ENCODE peak calls at places on chromosomes 11 and 22, in five cellular contexts. One of them, this sample, is unnamed.

GRCh38 chr11:44036811-44037657 is 10.7 kb upstream of the ACCSL start:
- DNase-seq in K562: peak
- DNase-seq in HepG2: peak
- DNase-seq in SK-N-SH: peak
- DNase-seq in GM12878: peak
- DNase-seq in this sample: peak

GRCh38 chr11:112297248-112297866 is 36.7 kb upstream of the PLET1 start:
- DNase-seq in K562: no peak
- DNase-seq in HepG2: no peak
- DNase-seq in SK-N-SH: no peak
- DNase-seq in GM12878: no peak
- DNase-seq in this sample: no peak

GRCh38 chr11:122853971-122854446 is 15.7 kb downstream of the CRTAM start:
- DNase-seq in K562: peak
- DNase-seq in HepG2: peak
- DNase-seq in SK-N-SH: peak
- DNase-seq in GM12878: no peak
- DNase-seq in this sample: peak

GRCh38 chr11:86551286-86551685 is 121.1 kb downstream of the ME3 start:
- DNase-seq in K562: no peak
- DNase-seq in HepG2: peak
- DNase-seq in SK-N-SH: no peak
- DNase-seq in GM12878: peak
- DNase-seq in this sample: no peak

GRCh38 chr11:59263225-59263894 is 50.6 kb upstream of the MPEG1 start:
- DNase-seq in K562: no peak
- DNase-seq in HepG2: peak
- DNase-seq in SK-N-SH: no peak
- DNase-seq in GM12878: no peak
- DNase-seq in this sample: no peak

GRCh38 chr22:42868751-42869251 is 11.7 kb upstream of the ARFGAP3 start:
- DNase-seq in K562: no peak
- DNase-seq in HepG2: no peak
- DNase-seq in SK-N-SH: no peak
- DNase-seq in GM12878: no peak
- DNase-seq in this sample: no peak

GRCh38 chr22:37180531-37181231 is 7.4 kb downstream of the C1QTNF6 start:
- DNase-seq in K562: no peak
- DNase-seq in HepG2: no peak
- DNase-seq in SK-N-SH: no peak
- DNase-seq in GM12878: no peak
- DNase-seq in this sample: no peak

GRCh38 chr11:94776351-94777321 is 8.5 kb downstream of the AMOTL1 start:
- DNase-seq in K562: no peak
- DNase-seq in HepG2: no peak
- DNase-seq in SK-N-SH: no peak
- DNase-seq in GM12878: no peak
- DNase-seq in this sample: no peak

GRCh38 chr22:36938028-36938425 is 24.6 kb downstream of the CSF2RB start:
- DNase-seq in K562: no peak
- DNase-seq in HepG2: no peak
- DNase-seq in SK-N-SH: no peak
- DNase-seq in GM12878: no peak
- DNase-seq in this sample: no peak

GRCh38 chr11:12223771-12224536 is 113.6 kb downstream of the MICAL2 start:
- DNase-seq in K562: no peak
- DNase-seq in HepG2: no peak
- DNase-seq in SK-N-SH: no peak
- DNase-seq in GM12878: no peak
- DNase-seq in this sample: no peak

GRCh38 chr11:69497221-69497787 is 15.8 kb downstream of the LINC01488 start:
- DNase-seq in K562: no peak
- DNase-seq in HepG2: peak
- DNase-seq in SK-N-SH: no peak
- DNase-seq in GM12878: no peak
- DNase-seq in this sample: no peak
- TF ChIP-seq FOXM1 in K562: no peak
- TF ChIP-seq FOXM1 in HepG2: no peak
- TF ChIP-seq FOXM1 in SK-N-SH: peak
- TF ChIP-seq FOXM1 in GM12878: no peak
- TF ChIP-seq FOXM1 in this sample: no peak

GRCh38 chr11:67365756-67366384 is 7.5 kb downstream of the CLCF1 start:
- DNase-seq in K562: no peak
- DNase-seq in HepG2: no peak
- DNase-seq in SK-N-SH: no peak
- DNase-seq in GM12878: no peak
- DNase-seq in this sample: no peak

GRCh38 chr11:67368621-67369020 is 4.8 kb downstream of the CLCF1 start:
- DNase-seq in K562: no peak
- DNase-seq in HepG2: no peak
- DNase-seq in SK-N-SH: no peak
- DNase-seq in GM12878: no peak
- DNase-seq in this sample: no peak

GRCh38 chr11:67367836-67368227 is 5.6 kb downstream of the CLCF1 start:
- DNase-seq in K562: no peak
- DNase-seq in HepG2: no peak
- DNase-seq in SK-N-SH: no peak
- DNase-seq in GM12878: no peak
- DNase-seq in this sample: no peak

GRCh38 chr11:67366546-67366945 is 6.9 kb downstream of the CLCF1 start:
- DNase-seq in K562: no peak
- DNase-seq in HepG2: no peak
- DNase-seq in SK-N-SH: no peak
- DNase-seq in GM12878: no peak
- DNase-seq in this sample: no peak

DNA sequence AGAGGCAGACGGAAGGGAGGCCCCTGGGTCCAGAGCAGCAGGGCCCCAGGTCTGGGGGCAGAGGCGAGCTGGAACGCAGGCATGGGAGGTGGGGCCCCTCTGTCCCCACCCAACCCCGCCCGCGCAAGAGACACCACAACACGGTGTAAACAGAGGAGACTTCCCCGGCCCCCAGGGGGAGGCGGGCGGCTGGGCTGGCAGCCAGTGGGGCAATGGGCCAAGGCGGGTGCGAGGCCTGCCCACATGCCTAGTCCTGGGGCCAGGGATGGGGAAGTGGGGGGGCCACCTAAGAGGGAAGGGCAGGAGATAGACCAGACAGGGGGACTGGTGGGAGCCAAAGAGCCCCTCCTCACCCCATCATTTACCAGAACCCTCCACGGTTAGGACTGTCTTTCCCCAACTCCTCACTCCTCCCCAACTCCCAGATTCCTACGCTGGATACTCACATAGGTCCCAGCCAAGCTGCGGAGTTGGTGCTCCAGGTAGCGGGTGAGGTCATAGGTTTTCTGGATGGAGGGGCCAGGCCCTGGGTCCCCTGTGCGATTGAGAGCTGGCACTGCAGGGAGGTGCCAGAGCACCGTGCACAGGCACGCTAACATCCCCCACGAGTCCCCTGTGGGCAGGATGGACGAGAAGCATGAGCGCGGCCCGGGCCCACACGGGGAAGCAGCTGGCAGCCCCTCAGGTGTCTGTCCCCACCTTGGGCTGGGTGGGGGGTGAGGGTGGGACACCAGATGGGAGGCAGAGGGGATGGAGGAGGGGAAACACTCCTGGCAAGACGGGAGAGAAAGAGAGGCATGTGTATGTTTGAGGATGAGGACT is 6.2 kb downstream of the CLCF1 start:
- DNase-seq in K562: peak
- DNase-seq in HepG2: no peak
- DNase-seq in SK-N-SH: no peak
- DNase-seq in GM12878: no peak
- DNase-seq in this sample: no peak
- TF ChIP-seq FOXM1 in K562: no peak
- TF ChIP-seq FOXM1 in HepG2: no peak
- TF ChIP-seq FOXM1 in SK-N-SH: no peak
- TF ChIP-seq FOXM1 in GM12878: no peak
- TF ChIP-seq FOXM1 in this sample: no peak

GRCh38 chr22:44462246-44463015 is 35.6 kb downstream of the RTL6 start:
- DNase-seq in K562: no peak
- DNase-seq in HepG2: no peak
- DNase-seq in SK-N-SH: no peak
- DNase-seq in GM12878: no peak
- DNase-seq in this sample: no peak

GRCh38 chr22:44463151-44463550 is 34.9 kb downstream of the RTL6 start:
- DNase-seq in K562: no peak
- DNase-seq in HepG2: no peak
- DNase-seq in SK-N-SH: no peak
- DNase-seq in GM12878: no peak
- DNase-seq in this sample: no peak

GRCh38 chr22:44461614-44462013 is 36.4 kb downstream of the RTL6 start:
- DNase-seq in K562: no peak
- DNase-seq in HepG2: no peak
- DNase-seq in SK-N-SH: no peak
- DNase-seq in GM12878: no peak
- DNase-seq in this sample: no peak

GRCh38 chr22:44465563-44465962 is 32.5 kb downstream of the RTL6 start:
- DNase-seq in K562: no peak
- DNase-seq in HepG2: no peak
- DNase-seq in SK-N-SH: no peak
- DNase-seq in GM12878: no peak
- DNase-seq in this sample: no peak

DNA sequence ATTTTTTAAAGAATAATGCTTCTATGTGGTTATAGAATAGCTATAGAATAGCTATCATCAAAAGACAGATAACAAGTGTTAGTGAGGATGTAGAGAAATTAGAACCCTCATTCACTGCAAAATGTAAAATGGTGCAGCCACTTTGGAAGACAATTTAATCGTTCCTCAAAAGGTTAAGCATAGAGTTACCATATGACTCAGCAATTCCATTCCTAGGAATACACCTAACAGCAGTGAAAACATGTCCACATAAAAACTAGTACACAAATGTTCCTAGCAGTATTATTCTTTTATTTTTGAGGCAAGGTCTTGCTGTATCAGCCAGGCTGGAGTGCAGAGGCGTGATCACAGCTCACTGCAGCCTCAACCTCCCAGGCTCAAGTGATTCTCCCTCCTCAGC is 34.0 kb downstream of the RTL6 start:
- DNase-seq in K562: no peak
- DNase-seq in HepG2: no peak
- DNase-seq in SK-N-SH: no peak
- DNase-seq in GM12878: no peak
- DNase-seq in this sample: no peak
- TF ChIP-seq FOXM1 in K562: no peak
- TF ChIP-seq FOXM1 in HepG2: no peak
- TF ChIP-seq FOXM1 in SK-N-SH: no peak
- TF ChIP-seq FOXM1 in GM12878: no peak
- TF ChIP-seq FOXM1 in this sample: no peak

GRCh38 chr11:16814410-16815046 is 76.1 kb downstream of the C11orf58 start:
- DNase-seq in K562: no peak
- DNase-seq in HepG2: no peak
- DNase-seq in SK-N-SH: no peak
- DNase-seq in GM12878: no peak
- DNase-seq in this sample: no peak

GRCh38 chr11:16815047-16815767 is 76.8 kb downstream of the C11orf58 start:
- DNase-seq in K562: peak
- DNase-seq in HepG2: no peak
- DNase-seq in SK-N-SH: no peak
- DNase-seq in GM12878: no peak
- DNase-seq in this sample: no peak

GRCh38 chr11:16817321-16817720 is 78.9 kb downstream of the C11orf58 start:
- DNase-seq in K562: no peak
- DNase-seq in HepG2: no peak
- DNase-seq in SK-N-SH: no peak
- DNase-seq in GM12878: no peak
- DNase-seq in this sample: no peak

GRCh38 chr11:16818284-16818683 is 79.8 kb downstream of the C11orf58 start:
- DNase-seq in K562: no peak
- DNase-seq in HepG2: peak
- DNase-seq in SK-N-SH: no peak
- DNase-seq in GM12878: no peak
- DNase-seq in this sample: no peak

DNA sequence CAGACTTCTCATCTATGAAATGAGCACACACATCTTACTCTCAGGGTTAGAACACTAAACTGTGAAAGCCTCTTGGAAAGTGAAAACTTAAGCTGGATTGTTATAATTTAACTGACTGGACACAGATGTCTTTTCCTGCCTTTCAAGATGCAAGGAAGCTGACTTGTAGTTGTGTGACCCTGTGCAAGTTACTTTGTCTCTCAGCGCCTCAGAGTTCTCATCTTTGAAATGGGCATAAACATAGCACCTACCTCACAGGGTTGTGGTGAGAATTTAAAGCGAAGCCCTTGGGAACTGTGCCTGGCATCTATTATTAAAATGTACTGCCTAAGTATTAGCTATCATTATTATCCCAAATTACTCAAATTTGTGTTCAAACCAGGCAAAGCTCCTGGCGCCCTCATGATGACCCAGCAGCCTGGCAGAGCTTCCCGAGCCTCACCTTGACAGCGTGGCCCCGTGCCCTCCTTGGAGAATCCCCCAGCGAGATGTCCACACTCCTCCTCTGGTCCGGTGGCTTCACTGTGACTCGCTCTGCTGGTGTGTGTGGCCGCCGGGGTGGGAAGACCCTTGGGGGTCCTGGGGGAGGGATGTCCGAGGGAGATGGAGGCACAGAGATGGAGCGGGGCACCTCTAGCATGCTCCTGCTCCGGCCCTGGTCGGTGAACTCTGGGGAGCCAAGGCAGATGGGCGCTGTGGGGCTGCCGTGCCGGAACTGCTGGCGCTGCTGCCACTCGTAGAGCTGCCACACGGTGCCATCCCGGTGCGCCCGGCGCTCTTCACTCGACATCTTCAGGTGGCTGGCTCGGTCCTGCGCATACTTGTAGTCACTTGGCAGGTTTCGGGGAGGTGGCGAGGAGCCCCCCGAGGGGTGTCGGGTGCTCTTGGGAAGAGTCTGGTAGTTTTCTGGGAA is 78.2 kb downstream of the C11orf58 start:
- DNase-seq in K562: no peak
- DNase-seq in HepG2: no peak
- DNase-seq in SK-N-SH: no peak
- DNase-seq in GM12878: no peak
- DNase-seq in this sample: no peak
- TF ChIP-seq FOXM1 in K562: no peak
- TF ChIP-seq FOXM1 in HepG2: no peak
- TF ChIP-seq FOXM1 in SK-N-SH: no peak
- TF ChIP-seq FOXM1 in GM12878: no peak
- TF ChIP-seq FOXM1 in this sample: no peak

This sample was measured in HEK293T.